ENCODE peak calls at places on chromosomes 5 and 9, in seven cellular contexts. V, U, W, Q, Y, S and H are unnamed samples.

GRCh38 chr5:151042453-151043093 is 22.2 kb downstream of the GPX3 start:
- DNase-seq in W (no peak), Y (no peak), S (no peak), U (peak), V (no peak), Q (no peak), H (no peak)

GRCh38 chr5:133116601-133117000 is 64.8 kb downstream of the HSPA4 start:
- DNase-seq in U (no peak), Q (no peak), V (no peak), Y (no peak), W (no peak), S (no peak), H (no peak)

GRCh38 chr5:128116445-128116844 is 32.9 kb downstream of the SLC12A2 start:
- DNase-seq in V (no peak), S (no peak), Y (no peak), W (no peak), Q (no peak), U (no peak), H (no peak)

GRCh38 chr5:15501057-15501791 is 1.2 kb downstream of the FBXL7 start:
- DNase-seq in U (peak), W (no peak), S (no peak), Y (peak), V (peak), Q (peak), H (no peak)

GRCh38 chr9:113993838-113994540 is 84.1 kb downstream of the AMBP start:
- DNase-seq in V (no peak), W (no peak), S (no peak), Q (peak), Y (peak), U (peak), H (no peak)

GRCh38 chr9:112037281-112038016 is 137.6 kb downstream of the SUSD1 start:
- DNase-seq in S (peak), U (no peak), Q (no peak), V (peak), Y (no peak), W (peak), H (no peak)

GRCh38 chr5:62689599-62690368 is 111.2 kb downstream of the LRRC70 start:
- DNase-seq in Q (no peak), U (no peak), S (no peak), V (no peak), Y (no peak), W (no peak), H (no peak)

GRCh38 chr5:2783223-2783622 is 31.7 kb upstream of the IRX2 start:
- DNase-seq in Q (no peak), W (no peak), S (no peak), U (no peak), Y (no peak), V (no peak), H (no peak)

GRCh38 chr9:90975666-90976538 is 174.3 kb downstream of the SYK start:
- DNase-seq in Q (no peak), W (no peak), V (peak), S (no peak), Y (no peak), U (no peak), H (no peak)

GRCh38 chr9:33125441-33125840 is 41.7 kb downstream of the B4GALT1 start:
- DNase-seq in V (no peak), U (no peak), Q (no peak), S (no peak), Y (no peak), W (no peak), H (no peak)

GRCh38 chr9:90608141-90608540 is 34.5 kb downstream of the DIRAS2 start:
- DNase-seq in Q (no peak), U (no peak), V (no peak), W (no peak), S (no peak), Y (no peak), H (no peak)

GRCh38 chr9:130512199-130512598 is 67.2 kb upstream of the FUBP3 start:
- DNase-seq in W (no peak), V (no peak), Q (no peak), Y (no peak), U (no peak), S (no peak), H (no peak)

GRCh38 chr5:342501-343460 is 21.3 kb downstream of the AHRR start:
- DNase-seq in V (no peak), Y (no peak), Q (no peak), S (no peak), U (no peak), W (no peak), H (no peak)

GRCh38 chr9:129748249-129748648 is 4.6 kb downstream of the PTGES start:
- DNase-seq in Q (no peak), W (no peak), Y (no peak), U (no peak), V (no peak), S (no peak), H (no peak)

GRCh38 chr9:134315716-134316443 is 10.4 kb upstream of the RXRA start:
- DNase-seq in Q (no peak), U (no peak), Y (no peak), V (no peak), S (no peak), W (no peak), H (no peak)

GRCh38 chr9:114469091-114469853 is 36.0 kb downstream of the WHRN start:
- DNase-seq in W (no peak), Y (no peak), S (no peak), Q (no peak), V (no peak), U (no peak), H (no peak)

GRCh38 chr5:41097642-41098041 is 26.5 kb upstream of the MROH2B start:
- DNase-seq in V (no peak), S (no peak), W (no peak), U (no peak), Q (no peak), Y (no peak), H (no peak)

GRCh38 chr9:18335825-18336224 is 138.1 kb upstream of the ADAMTSL1 start:
- DNase-seq in V (no peak), Y (no peak), W (no peak), Q (no peak), U (no peak), S (no peak), H (no peak)

GRCh38 chr9:135905380-135906282 is 1.7 kb downstream of the CAMSAP1 start:
- DNase-seq in W (no peak), Y (no peak), V (no peak), S (no peak), Q (no peak), U (no peak), H (no peak)

GRCh38 chr5:160118349-160119141 is 705 bp downstream of the PWWP2A start:
- DNase-seq in S (no peak), Y (peak), U (peak), V (peak), Q (peak), W (peak), H (no peak)

GRCh38 chr5:39072915-39073758 is 1.1 kb downstream of the RICTOR start:
- DNase-seq in Y (peak), W (peak), V (peak), S (no peak), Q (peak), U (peak), H (no peak)

GRCh38 chr5:9423611-9424010 is 122.3 kb downstream of the SEMA5A start:
- DNase-seq in S (no peak), Y (no peak), W (no peak), U (no peak), Q (no peak), V (no peak), H (no peak)

GRCh38 chr5:168073311-168073710 is 218.1 kb upstream of the WWC1 start:
- DNase-seq in Y (no peak), U (no peak), S (no peak), Q (no peak), V (no peak), W (no peak), H (no peak)

GRCh38 chr9:133492061-133493021 is 13.4 kb upstream of the SLC2A6 start:
- DNase-seq in S (no peak), V (no peak), U (peak), Q (peak), Y (no peak), W (no peak), H (no peak)

GRCh38 chr5:88555658-88556057 is 287.0 kb upstream of the TMEM161B start:
- DNase-seq in V (peak), W (no peak), S (no peak), Y (no peak), Q (peak), U (no peak), H (no peak)

GRCh38 chr5:73297430-73297829 is 124.4 kb downstream of the TMEM174 start:
- DNase-seq in Q (no peak), W (no peak), S (no peak), Y (no peak), V (no peak), U (no peak), H (no peak)

GRCh38 chr5:179285236-179285635 is 60.0 kb downstream of the ADAMTS2 start:
- DNase-seq in S (no peak), Y (peak), V (no peak), U (peak), Q (no peak), W (no peak), H (no peak)

GRCh38 chr5:1793966-1794895 is 5.4 kb downstream of the MRPL36 start:
- DNase-seq in S (peak), Y (no peak), U (no peak), W (no peak), Q (peak), V (no peak), H (no peak)

GRCh38 chr9:107044872-107045271 is 181.9 kb downstream of the ZNF462 start:
- DNase-seq in S (no peak), V (peak), Q (no peak), U (no peak), W (no peak), Y (no peak), H (no peak)

GRCh38 chr9:107105784-107106183 is 177.3 kb upstream of the RAD23B start:
- DNase-seq in W (no peak), Y (no peak), S (no peak), Q (no peak), U (no peak), V (no peak), H (no peak)

GRCh38 chr5:57841671-57842375 is 359.2 kb upstream of the ACTBL2 start:
- DNase-seq in V (no peak), Y (no peak), W (no peak), U (no peak), S (peak), Q (peak), H (no peak)

GRCh38 chr5:133445744-133446143 is 166.6 kb downstream of the FSTL4 start:
- DNase-seq in W (no peak), S (no peak), U (no peak), Y (no peak), Q (no peak), V (no peak), H (no peak)

GRCh38 chr9:129500166-129500862 is 120.6 kb downstream of the C9orf50 start:
- DNase-seq in U (no peak), V (no peak), S (no peak), Y (no peak), W (no peak), Q (peak), H (no peak)

GRCh38 chr9:124334568-124335319 is 77.0 kb downstream of the NEK6 start:
- DNase-seq in S (no peak), U (no peak), Y (no peak), W (no peak), Q (no peak), V (no peak), H (no peak)

GRCh38 chr9:126439402-126439765 is 112.8 kb downstream of the MVB12B start:
- DNase-seq in U (no peak), Y (no peak), V (no peak), S (peak), W (no peak), Q (no peak), H (no peak)

GRCh38 chr5:90406466-90406865 is 3.1 kb downstream of the CETN3 start:
- DNase-seq in Q (no peak), V (no peak), U (no peak), W (no peak), Y (no peak), S (no peak), H (no peak)

GRCh38 chr9:91159664-91160121 is 202.0 kb downstream of the AUH start:
- DNase-seq in S (no peak), U (peak), Q (no peak), W (no peak), V (no peak), Y (no peak), H (no peak)

GRCh38 chr5:149063017-149063687 is at the start of gene SH3TC2:
- DNase-seq in Y (no peak), U (peak), Q (peak), S (no peak), V (no peak), W (no peak), H (no peak)

GRCh38 chr5:79075646-79076426 is 6.3 kb downstream of the BHMT2 start:
- DNase-seq in V (no peak), Y (no peak), W (no peak), S (no peak), U (no peak), Q (no peak), H (no peak)
- TF ChIP-seq CTCF in V (peak), Y (no peak), W (no peak), S (no peak), U (no peak), Q (no peak), H (no peak)

GRCh38 chr9:75582870-75583269 is 307.6 kb upstream of the PCSK5 start:
- DNase-seq in Q (no peak), V (no peak), Y (no peak), U (no peak), S (no peak), W (no peak), H (no peak)

GRCh38 chr9:75589497-75589896 is 301.0 kb upstream of the PCSK5 start:
- DNase-seq in W (no peak), S (no peak), U (no peak), Y (no peak), V (no peak), Q (no peak), H (no peak)

GRCh38 chr9:75593920-75594319 is 296.6 kb upstream of the PCSK5 start:
- DNase-seq in Q (no peak), W (no peak), V (no peak), Y (no peak), U (no peak), S (no peak), H (no peak)

GRCh38 chr9:75591972-75592371 is 298.5 kb upstream of the PCSK5 start:
- DNase-seq in V (no peak), U (peak), S (no peak), Y (no peak), W (no peak), Q (no peak), H (no peak)

DNA sequence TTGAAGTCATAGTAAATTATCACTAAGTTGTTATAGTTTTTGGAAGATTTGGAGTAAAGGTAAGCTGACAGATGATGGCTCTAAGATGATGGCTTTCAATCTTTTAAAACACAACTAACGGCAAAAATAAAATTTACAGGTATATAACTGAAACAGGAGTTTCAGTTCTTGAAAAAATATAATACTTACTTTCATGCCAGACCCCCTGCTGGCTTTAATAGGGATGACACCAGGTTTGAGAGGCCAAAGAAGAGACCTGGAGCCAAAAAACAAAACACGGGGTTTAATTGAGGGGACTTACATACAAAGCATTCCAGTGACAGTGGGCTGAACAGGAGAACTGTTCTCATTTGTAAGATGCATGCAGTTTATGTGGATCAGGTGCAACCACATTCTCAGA is 301.7 kb upstream of the PCSK5 start:
- DNase-seq in W (no peak), S (no peak), Y (no peak), Q (no peak), U (no peak), V (no peak), H (no peak)
- TF ChIP-seq CTCF in W (no peak), S (no peak), Y (no peak), Q (no peak), U (peak), V (peak), H (no peak)

DNA sequence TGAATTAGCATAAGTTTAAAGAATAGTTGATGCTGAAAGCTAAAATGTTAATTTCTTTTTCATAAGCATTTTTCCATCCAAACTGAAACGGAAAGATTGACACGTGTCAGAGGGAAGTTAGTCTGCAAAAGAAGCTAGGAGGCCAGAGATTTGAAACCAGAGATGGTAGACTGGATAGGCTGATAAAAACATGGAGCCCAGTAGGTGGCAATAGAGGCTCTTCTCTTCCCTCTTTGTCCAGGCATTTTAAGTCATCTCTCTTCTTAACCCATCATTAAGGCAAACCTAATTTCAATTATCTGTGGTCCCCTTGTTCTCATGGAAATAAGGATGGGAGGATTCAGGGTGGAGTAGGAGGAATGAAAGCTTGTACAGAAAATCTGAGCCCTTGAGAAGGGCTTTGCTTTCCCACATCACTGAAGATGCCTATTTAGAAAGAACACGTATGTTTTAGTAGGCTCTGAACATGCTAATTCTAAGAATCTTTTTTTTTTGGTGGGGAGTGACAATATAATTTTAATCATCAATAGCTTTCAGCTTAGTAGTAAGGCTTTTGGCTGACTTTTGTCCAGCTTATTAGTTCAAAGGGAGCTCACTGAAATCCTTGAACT is 66.5 kb downstream of the ZNF474 start:
- DNase-seq in U (peak), Q (peak), W (no peak), V (no peak), Y (peak), S (peak), H (no peak)
- TF ChIP-seq CTCF in U (peak), Q (peak), W (no peak), V (peak), Y (peak), S (peak), H (peak)

DNA sequence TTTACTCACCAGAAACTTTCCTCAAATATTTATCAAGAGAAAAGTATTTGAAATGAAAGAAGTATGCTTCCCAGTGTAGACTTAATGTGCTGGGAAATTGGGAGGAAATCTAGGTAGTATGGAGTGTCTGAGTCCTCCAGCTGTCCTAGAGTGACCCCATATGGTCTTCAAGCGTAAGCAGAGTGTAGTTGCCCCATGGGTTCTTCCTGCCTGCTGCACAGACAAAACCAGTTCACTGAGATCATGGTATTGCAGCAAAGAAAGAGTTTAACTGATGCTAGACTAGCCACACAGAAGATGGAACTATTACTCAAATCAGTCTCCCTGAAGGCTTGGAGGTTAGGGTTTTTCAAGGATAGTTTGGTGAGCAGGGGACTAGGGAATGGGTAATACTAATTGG is 114.9 kb upstream of the PRLR start:
- DNase-seq in U (no peak), Y (no peak), Q (peak), V (no peak), S (no peak), W (no peak), H (no peak)
- TF ChIP-seq CTCF in U (no peak), Y (no peak), Q (no peak), V (peak), S (no peak), W (no peak), H (no peak)